ENCODE peak calls at places on chromosomes 4 and X, in nine cellular contexts. T is body of pancreas; Z is psoas muscle; O is CD8-positive, alpha-beta T cell; E is CD8-positive, alpha-beta memory T cell; C is Caco-2; Y is SK-N-SH; X is lower lobe of right lung; A is A673. P is an unnamed sample.

GRCh38 chrX:110159235-110159634 is 156.3 kb downstream of the TMEM164 start:
- DNase-seq in E (no peak), C (no peak), O (no peak), T (no peak), Z (no peak), Y (no peak), X (no peak), A (no peak), P (no peak)

GRCh38 chr4:82833696-82834313 is 35.2 kb upstream of the SCD5 start:
- DNase-seq in E (no peak), O (no peak), A (no peak), X (no peak), T (no peak), Y (no peak), C (no peak), Z (no peak), P (no peak)

GRCh38 chrX:112863850-112864249 is 23.2 kb upstream of the AMOT start:
- DNase-seq in C (no peak), Z (no peak), X (no peak), E (no peak), T (no peak), A (no peak), O (no peak), Y (no peak), P (no peak)

GRCh38 chr4:3442959-3443749 is 1.4 kb downstream of the HGFAC start:
- DNase-seq in Z (peak; percentile 56), T (no peak), Y (peak; percentile 94), A (peak; percentile 70), C (no peak), O (peak; percentile 64), X (no peak), E (peak; percentile 61), P (no peak)

GRCh38 chr4:1973218-1973617 is 35.6 kb downstream of the NELFA start:
- DNase-seq in Y (no peak), C (no peak), O (no peak), X (no peak), A (no peak), E (no peak), Z (no peak), T (no peak), P (peak; percentile 45)

GRCh38 chrX:108397627-108398392 is 40.4 kb downstream of the COL4A6 start:
- DNase-seq in A (no peak), C (no peak), Z (no peak), T (no peak), E (no peak), Y (no peak), X (no peak), O (no peak), P (no peak)

GRCh38 chr4:120808475-120809141 is 113.9 kb downstream of the PRDM5 start:
- DNase-seq in T (no peak), A (no peak), E (no peak), O (no peak), Z (no peak), Y (no peak), C (no peak), X (no peak), P (no peak)

GRCh38 chr4:182939680-182940079 is 22.5 kb upstream of the DCTD start:
- DNase-seq in Y (no peak), A (no peak), T (no peak), C (no peak), X (no peak), O (no peak), Z (no peak), E (no peak), P (no peak)

GRCh38 chr4:1216869-1217294 is 32.0 kb downstream of the CTBP1 start:
- DNase-seq in E (peak; percentile 57), A (no peak), X (no peak), T (no peak), O (peak; percentile 79), Y (no peak), Z (peak; percentile 36), C (no peak), P (no peak)

GRCh38 chrX:1561164-1561563 is 24.2 kb upstream of the P2RY8 start:
- DNase-seq in T (no peak), C (no peak), E (no peak), A (no peak), Y (no peak), X (no peak), Z (no peak), O (no peak), P (no peak)

GRCh38 chrX:146241902-146242301 is 424.3 kb downstream of the SLITRK2 start:
- DNase-seq in A (no peak), Y (no peak), E (no peak), Z (no peak), X (no peak), T (no peak), O (no peak), C (no peak), P (no peak)

GRCh38 chr4:136690363-136690762 is 841.9 kb downstream of the PCDH18 start:
- DNase-seq in A (no peak), Y (no peak), C (no peak), X (no peak), E (no peak), O (no peak), T (no peak), Z (no peak), P (no peak)

GRCh38 chr4:167183036-167183435 is 51.3 kb downstream of the SPOCK3 start:
- DNase-seq in C (no peak), O (no peak), Y (no peak), Z (no peak), A (no peak), E (no peak), X (no peak), T (no peak), P (no peak)

GRCh38 chr4:147103403-147103946 is 157.8 kb upstream of the TTC29 start:
- DNase-seq in X (no peak), T (no peak), E (no peak), O (no peak), Z (peak; percentile 58), Y (no peak), C (no peak), A (peak; percentile 55), P (no peak)

GRCh38 chr4:106266201-106266600 is 49.8 kb downstream of the TBCK start:
- DNase-seq in A (peak; percentile 79), Y (peak; percentile 13), C (no peak), Z (no peak), E (no peak), X (no peak), O (no peak), T (no peak), P (no peak)

DNA sequence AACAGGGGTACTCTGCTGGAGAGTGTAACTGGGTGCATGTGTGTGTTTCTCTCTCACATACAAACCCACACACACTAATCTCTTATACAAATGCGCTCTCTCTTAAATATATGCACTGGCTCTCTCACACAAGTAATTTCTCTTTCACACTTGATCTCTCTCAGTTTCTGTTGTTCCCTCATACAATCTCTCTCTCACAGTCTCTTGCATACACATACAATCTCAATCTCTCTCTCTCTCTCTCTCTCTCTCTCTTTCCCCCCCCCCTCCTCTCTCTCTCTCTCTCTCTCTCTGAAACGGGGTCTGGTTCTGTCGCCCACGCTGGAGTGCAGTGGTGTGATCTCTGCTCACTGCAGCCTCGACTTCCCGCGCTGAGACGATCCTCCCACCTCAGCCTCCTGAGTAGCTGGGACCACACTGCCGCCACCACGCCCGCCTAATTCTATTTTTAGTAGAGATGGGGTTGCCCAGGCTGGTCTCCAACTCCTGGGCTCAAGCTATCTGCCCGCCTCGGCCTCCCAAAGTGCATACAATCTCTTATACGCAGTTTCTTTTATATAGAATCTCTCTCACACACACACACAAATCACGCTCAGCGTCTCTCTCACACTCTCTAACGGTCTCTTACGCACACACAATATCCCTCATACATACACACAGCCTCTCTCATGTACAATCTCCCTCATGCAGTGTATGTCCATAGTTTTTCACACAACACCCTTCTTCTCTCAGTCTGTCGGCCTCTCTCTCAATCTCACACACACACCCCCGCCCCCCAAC is 518 bp upstream of the FAM241A start:
- DNase-seq in A (no peak), Y (no peak), Z (no peak), O (peak; percentile 20), T (no peak), X (peak; percentile 46), C (no peak), E (peak; percentile 1), P (no peak)
- H3K4me3 ChIP-seq in A (peak overlapping the region; percentile 69), Y (peak overlapping the region; percentile 96), Z (peak overlapping the region; percentile 94), O (peak overlapping the region; percentile 78), T (no peak overlapping the region), X (peak overlapping the region; percentile 84), C (peak overlapping the region; percentile 72), E (no peak overlapping the region), P (peak overlapping the region; percentile 91)

GRCh38 chr4:8203817-8204216 is 4.7 kb downstream of the SH3TC1 start:
- DNase-seq in X (no peak), Z (no peak), E (no peak), A (no peak), Y (no peak), O (no peak), T (no peak), C (no peak), P (no peak)
- H3K4me1 ChIP-seq in X (peaks cover 45% of the 10 kb centered on the region), Z (no peaks in the 10 kb centered on the region), E (peaks cover 36% of the 10 kb centered on the region), A (peaks cover 6% of the 10 kb centered on the region), Y (peaks cover 70% of the 10 kb centered on the region), O (peaks cover 45% of the 10 kb centered on the region), T (peaks cover 40% of the 10 kb centered on the region), C (peaks cover 41% of the 10 kb centered on the region), P (peaks cover 39% of the 10 kb centered on the region)

GRCh38 chrX:72081605-72082320 is 50.0 kb downstream of the RTL5 start:
- DNase-seq in T (no peak), Y (peak; percentile 66), E (no peak), Z (no peak), A (no peak), O (no peak), C (peak; percentile 83), X (no peak), P (no peak)

GRCh38 chrX:72080800-72081199 is 50.9 kb downstream of the RTL5 start:
- DNase-seq in A (no peak), Z (no peak), T (no peak), E (no peak), C (no peak), X (no peak), O (no peak), Y (no peak), P (no peak)

GRCh38 chrX:72080150-72080549 is 51.6 kb downstream of the RTL5 start:
- DNase-seq in Y (no peak), Z (no peak), E (no peak), X (no peak), O (no peak), A (no peak), C (no peak), T (no peak), P (no peak)

GRCh38 chrX:72078411-72078810 is 53.3 kb downstream of the RTL5 start:
- DNase-seq in E (no peak), Y (no peak), O (no peak), T (no peak), A (no peak), C (no peak), Z (no peak), X (no peak), P (no peak)

DNA sequence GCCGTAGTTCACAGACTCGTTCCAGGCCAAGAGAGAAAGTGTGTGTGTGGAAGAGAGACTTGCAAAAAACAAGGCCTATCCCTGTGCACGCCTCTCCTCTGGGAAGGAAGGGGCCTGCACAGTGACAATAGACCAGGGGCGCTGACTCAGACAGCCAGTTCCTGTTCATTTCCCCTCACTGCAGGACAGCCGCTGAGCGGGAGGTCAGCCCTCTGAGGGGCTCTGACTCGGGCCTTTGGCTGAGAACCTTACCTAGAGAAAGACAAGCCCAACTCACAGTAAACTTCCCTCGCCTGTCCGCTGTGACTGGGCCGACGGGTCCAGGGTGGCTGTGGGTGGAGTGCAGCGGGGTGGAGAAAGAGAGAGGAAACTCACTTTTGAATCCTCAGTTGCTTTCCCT is 52.1 kb downstream of the RTL5 start:
- DNase-seq in X (no peak), C (no peak), O (no peak), T (no peak), E (no peak), A (no peak), Y (no peak), Z (peak; percentile 31), P (no peak)
- H3K4me3 ChIP-seq in X (peak overlapping the region; percentile 36), C (no peak overlapping the region), O (no peak overlapping the region), T (no peak overlapping the region), E (no peak overlapping the region), A (no peak overlapping the region), Y (no peak overlapping the region), Z (peak overlapping the region; percentile 43), P (no peak overlapping the region)

GRCh38 chr4:152106113-152106763 is 345.4 kb upstream of the GATB start:
- DNase-seq in Z (peak; percentile 77), C (peak; percentile 51), A (peak; percentile 85), Y (no peak), T (no peak), E (no peak), O (no peak), X (peak; percentile 57), P (peak; percentile 83)
- H3K4me1 ChIP-seq in Z (no peaks in the 10 kb centered on the region), C (peaks cover 48% of the 10 kb centered on the region), A (peaks cover 13% of the 10 kb centered on the region), Y (peaks cover 10% of the 10 kb centered on the region), T (no peaks in the 10 kb centered on the region), E (peaks cover 96% of the 10 kb centered on the region), O (peaks cover 97% of the 10 kb centered on the region), X (peaks cover 2% of the 10 kb centered on the region), P (peaks cover 28% of the 10 kb centered on the region)

P was measured in RWPE2.